ENCODE peak calls at places on chromosome 21, in nine cellular contexts. One of them, this sample, is unnamed.

GRCh38 chr21:36820176-36821031 is 121.5 kb downstream of the SIM2 start:
- DNase-seq in CD8-positive, alpha-beta memory T cell: no peak
- DNase-seq in substantia nigra: no peak
- DNase-seq in SJSA1: peak
- DNase-seq in mesenchymal stem cell: no peak
- DNase-seq in upper lobe of right lung: no peak
- DNase-seq in GM23248: no peak
- DNase-seq in uterus: no peak
- DNase-seq in Peyer's patch: no peak
- DNase-seq in this sample: no peak

GRCh38 chr21:14918542-14918941 is 146.3 kb downstream of the NRIP1 start:
- DNase-seq in uterus: no peak
- DNase-seq in mesenchymal stem cell: no peak
- DNase-seq in CD8-positive, alpha-beta memory T cell: no peak
- DNase-seq in SJSA1: no peak
- DNase-seq in Peyer's patch: no peak
- DNase-seq in GM23248: peak
- DNase-seq in upper lobe of right lung: no peak
- DNase-seq in substantia nigra: no peak
- DNase-seq in this sample: no peak

GRCh38 chr21:35223480-35224156 is 174.5 kb upstream of the RUNX1 start:
- DNase-seq in upper lobe of right lung: no peak
- DNase-seq in uterus: no peak
- DNase-seq in substantia nigra: no peak
- DNase-seq in mesenchymal stem cell: no peak
- DNase-seq in CD8-positive, alpha-beta memory T cell: no peak
- DNase-seq in GM23248: no peak
- DNase-seq in SJSA1: no peak
- DNase-seq in Peyer's patch: no peak
- DNase-seq in this sample: no peak

GRCh38 chr21:28272272-28272992 is 720.2 kb downstream of the LTN1 start:
- DNase-seq in uterus: no peak
- DNase-seq in CD8-positive, alpha-beta memory T cell: no peak
- DNase-seq in Peyer's patch: no peak
- DNase-seq in SJSA1: no peak
- DNase-seq in upper lobe of right lung: no peak
- DNase-seq in substantia nigra: no peak
- DNase-seq in GM23248: peak
- DNase-seq in mesenchymal stem cell: peak
- DNase-seq in this sample: no peak

GRCh38 chr21:37837381-37837780 is 78.9 kb downstream of the KCNJ6 start:
- DNase-seq in GM23248: no peak
- DNase-seq in Peyer's patch: no peak
- DNase-seq in CD8-positive, alpha-beta memory T cell: no peak
- DNase-seq in uterus: no peak
- DNase-seq in mesenchymal stem cell: no peak
- DNase-seq in upper lobe of right lung: no peak
- DNase-seq in substantia nigra: no peak
- DNase-seq in SJSA1: no peak
- DNase-seq in this sample: no peak

GRCh38 chr21:29130234-29130993 is at the start of gene MAP3K7CL:
- DNase-seq in SJSA1: peak
- DNase-seq in GM23248: peak
- DNase-seq in uterus: peak
- DNase-seq in CD8-positive, alpha-beta memory T cell: no peak
- DNase-seq in Peyer's patch: no peak
- DNase-seq in substantia nigra: no peak
- DNase-seq in mesenchymal stem cell: peak
- DNase-seq in upper lobe of right lung: no peak
- DNase-seq in this sample: no peak

GRCh38 chr21:29184047-29184446 is 53.6 kb downstream of the MAP3K7CL start:
- DNase-seq in uterus: no peak
- DNase-seq in CD8-positive, alpha-beta memory T cell: no peak
- DNase-seq in Peyer's patch: no peak
- DNase-seq in SJSA1: no peak
- DNase-seq in GM23248: no peak
- DNase-seq in substantia nigra: no peak
- DNase-seq in upper lobe of right lung: no peak
- DNase-seq in mesenchymal stem cell: no peak
- DNase-seq in this sample: peak

GRCh38 chr21:36773111-36773510 is 74.2 kb downstream of the SIM2 start:
- DNase-seq in SJSA1: no peak
- DNase-seq in mesenchymal stem cell: peak
- DNase-seq in Peyer's patch: peak
- DNase-seq in substantia nigra: no peak
- DNase-seq in GM23248: peak
- DNase-seq in upper lobe of right lung: peak
- DNase-seq in CD8-positive, alpha-beta memory T cell: no peak
- DNase-seq in uterus: peak
- DNase-seq in this sample: no peak

GRCh38 chr21:38434913-38435533 is 63.3 kb downstream of the ERG start:
- DNase-seq in SJSA1: no peak
- DNase-seq in substantia nigra: no peak
- DNase-seq in CD8-positive, alpha-beta memory T cell: no peak
- DNase-seq in uterus: no peak
- DNase-seq in GM23248: peak
- DNase-seq in Peyer's patch: no peak
- DNase-seq in upper lobe of right lung: no peak
- DNase-seq in mesenchymal stem cell: peak
- DNase-seq in this sample: no peak

GRCh38 chr21:28419110-28419509 is 573.6 kb downstream of the LTN1 start:
- DNase-seq in CD8-positive, alpha-beta memory T cell: no peak
- DNase-seq in upper lobe of right lung: no peak
- DNase-seq in GM23248: peak
- DNase-seq in SJSA1: no peak
- DNase-seq in mesenchymal stem cell: peak
- DNase-seq in Peyer's patch: no peak
- DNase-seq in uterus: no peak
- DNase-seq in substantia nigra: no peak
- DNase-seq in this sample: no peak

GRCh38 chr21:25960423-25960822 is 210.1 kb downstream of the APP start:
- DNase-seq in CD8-positive, alpha-beta memory T cell: no peak
- DNase-seq in Peyer's patch: no peak
- DNase-seq in upper lobe of right lung: no peak
- DNase-seq in uterus: no peak
- DNase-seq in mesenchymal stem cell: peak
- DNase-seq in substantia nigra: no peak
- DNase-seq in SJSA1: no peak
- DNase-seq in GM23248: no peak
- DNase-seq in this sample: no peak

GRCh38 chr21:8990326-8991087 is 1530.9 kb upstream of the TPTE start:
- DNase-seq in GM23248: no peak
- DNase-seq in SJSA1: no peak
- DNase-seq in substantia nigra: no peak
- DNase-seq in Peyer's patch: no peak
- DNase-seq in mesenchymal stem cell: no peak
- DNase-seq in upper lobe of right lung: no peak
- DNase-seq in uterus: no peak
- DNase-seq in CD8-positive, alpha-beta memory T cell: no peak
- DNase-seq in this sample: no peak

GRCh38 chr21:27519357-27519756 is 552.5 kb upstream of the ADAMTS5 start:
- DNase-seq in substantia nigra: no peak
- DNase-seq in upper lobe of right lung: no peak
- DNase-seq in CD8-positive, alpha-beta memory T cell: no peak
- DNase-seq in GM23248: peak
- DNase-seq in SJSA1: no peak
- DNase-seq in Peyer's patch: no peak
- DNase-seq in uterus: no peak
- DNase-seq in mesenchymal stem cell: peak
- DNase-seq in this sample: no peak

GRCh38 chr21:38817371-38818335 is 11.9 kb downstream of the ETS2 start:
- DNase-seq in CD8-positive, alpha-beta memory T cell: no peak
- DNase-seq in upper lobe of right lung: no peak
- DNase-seq in uterus: no peak
- DNase-seq in mesenchymal stem cell: peak
- DNase-seq in SJSA1: no peak
- DNase-seq in GM23248: peak
- DNase-seq in substantia nigra: no peak
- DNase-seq in Peyer's patch: no peak
- DNase-seq in this sample: no peak

GRCh38 chr21:21200103-21200938 is 202.1 kb downstream of the NCAM2 start:
- DNase-seq in Peyer's patch: no peak
- DNase-seq in substantia nigra: no peak
- DNase-seq in upper lobe of right lung: no peak
- DNase-seq in CD8-positive, alpha-beta memory T cell: no peak
- DNase-seq in uterus: peak
- DNase-seq in mesenchymal stem cell: peak
- DNase-seq in SJSA1: peak
- DNase-seq in GM23248: peak
- DNase-seq in this sample: no peak
- H3K27ac ChIP-seq in Peyer's patch: peak
- H3K27ac ChIP-seq in substantia nigra: no peak
- H3K27ac ChIP-seq in upper lobe of right lung: peak
- H3K27ac ChIP-seq in CD8-positive, alpha-beta memory T cell: peak
- H3K27ac ChIP-seq in uterus: no peak
- H3K27ac ChIP-seq in mesenchymal stem cell: peak
- H3K27ac ChIP-seq in SJSA1: peak
- H3K27ac ChIP-seq in GM23248: peak
- H3K27ac ChIP-seq in this sample: no peak

DNA sequence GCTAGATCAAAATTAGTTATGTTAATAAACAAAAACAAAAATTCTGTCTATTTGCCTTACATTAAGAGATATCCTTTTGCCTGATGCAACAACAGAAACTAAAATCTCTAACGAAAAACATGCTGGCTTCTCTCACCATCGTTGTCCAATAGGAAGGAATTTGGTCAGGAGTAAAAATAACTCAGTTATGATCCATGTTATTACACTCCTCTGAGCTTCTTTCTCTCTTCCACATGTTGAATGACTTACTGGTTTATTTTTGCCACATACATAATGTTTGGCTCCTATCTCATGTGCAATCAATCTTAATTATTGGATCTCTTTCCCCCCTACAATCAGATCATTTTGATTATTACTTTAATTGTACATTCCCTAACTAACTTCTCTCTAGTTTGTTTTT is 688.4 kb downstream of the USP25 start:
- DNase-seq in Peyer's patch: no peak
- DNase-seq in SJSA1: no peak
- DNase-seq in CD8-positive, alpha-beta memory T cell: no peak
- DNase-seq in upper lobe of right lung: no peak
- DNase-seq in substantia nigra: no peak
- DNase-seq in GM23248: peak
- DNase-seq in uterus: no peak
- DNase-seq in mesenchymal stem cell: no peak
- DNase-seq in this sample: no peak
- H3K27ac ChIP-seq in Peyer's patch: no peak
- H3K27ac ChIP-seq in SJSA1: no peak
- H3K27ac ChIP-seq in CD8-positive, alpha-beta memory T cell: no peak
- H3K27ac ChIP-seq in upper lobe of right lung: peak
- H3K27ac ChIP-seq in substantia nigra: no peak
- H3K27ac ChIP-seq in GM23248: peak
- H3K27ac ChIP-seq in uterus: peak
- H3K27ac ChIP-seq in mesenchymal stem cell: no peak
- H3K27ac ChIP-seq in this sample: no peak

GRCh38 chr21:46486481-46487000 is 27.9 kb downstream of the DIP2A start:
- DNase-seq in uterus: no peak
- DNase-seq in mesenchymal stem cell: no peak
- DNase-seq in CD8-positive, alpha-beta memory T cell: no peak
- DNase-seq in GM23248: no peak
- DNase-seq in substantia nigra: no peak
- DNase-seq in SJSA1: no peak
- DNase-seq in Peyer's patch: no peak
- DNase-seq in upper lobe of right lung: no peak
- DNase-seq in this sample: no peak
- H3K27ac ChIP-seq in uterus: no peak
- H3K27ac ChIP-seq in mesenchymal stem cell: no peak
- H3K27ac ChIP-seq in CD8-positive, alpha-beta memory T cell: no peak
- H3K27ac ChIP-seq in GM23248: no peak
- H3K27ac ChIP-seq in substantia nigra: no peak
- H3K27ac ChIP-seq in SJSA1: no peak
- H3K27ac ChIP-seq in Peyer's patch: no peak
- H3K27ac ChIP-seq in upper lobe of right lung: no peak
- H3K27ac ChIP-seq in this sample: no peak

GRCh38 chr21:44883250-44883649 is 9.8 kb upstream of the PTTG1IP start:
- DNase-seq in Peyer's patch: no peak
- DNase-seq in mesenchymal stem cell: no peak
- DNase-seq in substantia nigra: no peak
- DNase-seq in SJSA1: no peak
- DNase-seq in upper lobe of right lung: peak
- DNase-seq in CD8-positive, alpha-beta memory T cell: no peak
- DNase-seq in uterus: no peak
- DNase-seq in GM23248: no peak
- DNase-seq in this sample: no peak

GRCh38 chr21:44881586-44881939 is 8.1 kb upstream of the PTTG1IP start:
- DNase-seq in Peyer's patch: no peak
- DNase-seq in SJSA1: no peak
- DNase-seq in CD8-positive, alpha-beta memory T cell: no peak
- DNase-seq in upper lobe of right lung: peak
- DNase-seq in GM23248: no peak
- DNase-seq in mesenchymal stem cell: no peak
- DNase-seq in uterus: no peak
- DNase-seq in substantia nigra: no peak
- DNase-seq in this sample: peak

GRCh38 chr21:44878053-44878982 is 4.8 kb upstream of the PTTG1IP start:
- DNase-seq in substantia nigra: no peak
- DNase-seq in GM23248: peak
- DNase-seq in mesenchymal stem cell: peak
- DNase-seq in SJSA1: no peak
- DNase-seq in CD8-positive, alpha-beta memory T cell: no peak
- DNase-seq in uterus: no peak
- DNase-seq in upper lobe of right lung: peak
- DNase-seq in Peyer's patch: peak
- DNase-seq in this sample: peak

GRCh38 chr21:44884059-44884458 is 10.6 kb upstream of the PTTG1IP start:
- DNase-seq in substantia nigra: no peak
- DNase-seq in CD8-positive, alpha-beta memory T cell: no peak
- DNase-seq in uterus: no peak
- DNase-seq in upper lobe of right lung: no peak
- DNase-seq in GM23248: no peak
- DNase-seq in SJSA1: no peak
- DNase-seq in Peyer's patch: no peak
- DNase-seq in mesenchymal stem cell: no peak
- DNase-seq in this sample: no peak

DNA sequence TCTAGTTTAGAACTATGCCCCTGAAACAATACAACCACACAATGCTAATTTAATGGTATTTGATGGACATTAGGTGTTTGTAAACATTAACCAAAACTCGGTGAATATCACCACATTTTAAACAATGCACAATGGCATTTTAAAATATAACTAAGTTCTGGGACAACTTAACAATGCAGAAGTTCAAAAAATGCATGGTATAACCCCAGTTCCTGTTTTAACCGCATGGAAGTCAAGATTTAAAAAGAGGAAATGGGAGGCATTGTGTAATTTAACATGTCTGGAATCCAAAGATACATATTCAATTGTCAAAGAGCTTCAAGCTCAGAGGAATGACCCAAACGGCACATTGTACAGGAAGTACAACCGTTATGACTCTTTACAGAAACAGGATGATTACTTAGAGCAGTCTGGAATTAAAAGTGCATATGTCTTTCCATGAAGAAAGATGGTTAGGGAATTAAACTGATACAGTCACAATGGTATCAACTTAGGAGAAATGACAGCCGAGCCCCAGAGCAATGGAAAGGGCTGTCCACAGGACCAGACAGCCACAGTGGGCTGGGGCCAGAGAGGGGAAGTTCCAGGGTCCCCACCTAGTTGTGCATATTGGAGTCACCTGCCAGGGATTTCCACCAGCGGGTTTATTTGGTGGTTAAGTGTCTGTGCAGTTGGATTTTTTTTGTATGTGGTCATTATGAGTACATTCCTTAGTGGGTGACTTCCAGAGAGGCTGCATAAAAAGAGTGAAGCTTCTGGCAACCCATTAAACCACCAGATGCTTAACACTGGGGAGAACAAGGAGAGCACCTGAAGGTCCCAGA is 7.5 kb upstream of the PTTG1IP start:
- DNase-seq in GM23248: peak
- DNase-seq in Peyer's patch: no peak
- DNase-seq in substantia nigra: no peak
- DNase-seq in uterus: no peak
- DNase-seq in upper lobe of right lung: peak
- DNase-seq in CD8-positive, alpha-beta memory T cell: no peak
- DNase-seq in mesenchymal stem cell: peak
- DNase-seq in SJSA1: peak
- DNase-seq in this sample: peak
- H3K27ac ChIP-seq in GM23248: peak
- H3K27ac ChIP-seq in Peyer's patch: peak
- H3K27ac ChIP-seq in substantia nigra: peak
- H3K27ac ChIP-seq in uterus: no peak
- H3K27ac ChIP-seq in upper lobe of right lung: peak
- H3K27ac ChIP-seq in CD8-positive, alpha-beta memory T cell: no peak
- H3K27ac ChIP-seq in mesenchymal stem cell: peak
- H3K27ac ChIP-seq in SJSA1: peak
- H3K27ac ChIP-seq in this sample: peak